ENCODE peak calls at places on chromosomes 6 and 20, in five cellular contexts. M is ovary; D is heart left ventricle; Q is CD8-positive, alpha-beta T cell; V is adrenal gland. O is an unnamed sample. For H3K36me3, the result is how much of the 10 kb centered on the place peaks cover.

GRCh38 chr20:25047766-25048165 is 10.2 kb downstream of the ACSS1 start:
- DNase-seq in M (peak), V (no peak), Q (no peak), D (no peak), O (no peak)

GRCh38 chr6:164034602-164035140 is 620.2 kb downstream of the QKI start:
- DNase-seq in Q (no peak), D (no peak), V (no peak), M (no peak), O (no peak)

GRCh38 chr6:7461416-7461815 is 71.8 kb downstream of the RIOK1 start:
- DNase-seq in V (no peak), D (no peak), M (no peak), Q (no peak), O (no peak)

GRCh38 chr6:20909621-20910020 is 375.4 kb downstream of the CDKAL1 start:
- DNase-seq in M (no peak), D (no peak), Q (no peak), V (no peak), O (no peak)

GRCh38 chr20:60749804-60750602 is 502.1 kb upstream of the CDH4 start:
- DNase-seq in V (no peak), D (no peak), M (no peak), Q (no peak), O (no peak)

GRCh38 chr6:10381133-10381829 is 33.6 kb downstream of the TFAP2A start:
- DNase-seq in Q (no peak), D (no peak), M (no peak), V (no peak), O (no peak)

GRCh38 chr6:52049252-52050050 is 38.0 kb downstream of the PKHD1 start:
- DNase-seq in M (no peak), D (no peak), Q (no peak), V (no peak), O (no peak)

GRCh38 chr20:19890358-19891117 is 126.6 kb upstream of the NAA20 start:
- DNase-seq in D (no peak), M (no peak), V (no peak), Q (no peak), O (no peak)

GRCh38 chr20:25408170-25408547 is 686 bp downstream of the GINS1 start:
- DNase-seq in D (no peak), M (no peak), V (no peak), Q (no peak), O (no peak)

GRCh38 chr6:100346828-100347227 is 117.9 kb downstream of the SIM1 start:
- DNase-seq in Q (no peak), M (no peak), V (no peak), D (no peak), O (no peak)

GRCh38 chr6:28215425-28215824 is 9.7 kb upstream of the ZSCAN9 start:
- DNase-seq in D (no peak), M (no peak), Q (no peak), V (no peak), O (no peak)

GRCh38 chr20:34516874-34517542 is 786 bp downstream of the DYNLRB1 start:
- DNase-seq in D (no peak), V (no peak), Q (peak), M (no peak), O (no peak)

GRCh38 chr6:153702671-153703070 is 336.4 kb upstream of the OPRM1 start:
- DNase-seq in M (no peak), Q (no peak), V (no peak), D (no peak), O (no peak)

GRCh38 chr6:157753291-157753690 is 69.8 kb upstream of the SNX9 start:
- DNase-seq in V (no peak), M (no peak), Q (no peak), D (no peak), O (no peak)

GRCh38 chr20:51129201-51129671 is 106.3 kb upstream of the KCNG1 start:
- DNase-seq in D (no peak), Q (no peak), M (no peak), V (no peak), O (no peak)

GRCh38 chr20:44805991-44806729 is 4.2 kb downstream of the RIMS4 start:
- DNase-seq in V (peak), D (no peak), Q (no peak), M (peak), O (no peak)

GRCh38 chr6:130602151-130602770 is 224.9 kb upstream of the SMLR1 start:
- DNase-seq in M (no peak), D (no peak), V (peak), Q (no peak), O (no peak)

GRCh38 chr20:40750541-40750940 is 61.5 kb upstream of the MAFB start:
- DNase-seq in V (no peak), D (no peak), M (no peak), Q (no peak), O (no peak)

GRCh38 chr6:97361286-97361685 is 78.3 kb upstream of the MMS22L start:
- DNase-seq in M (no peak), V (no peak), D (no peak), Q (no peak), O (no peak)

GRCh38 chr6:170112583-170112860 is 178.4 kb downstream of the DLL1 start:
- DNase-seq in M (peak), Q (no peak), D (peak), V (no peak), O (no peak)

GRCh38 chr20:2917266-2917665 is 44.0 kb downstream of the PTPRA start:
- DNase-seq in V (no peak), M (no peak), Q (no peak), D (no peak), O (no peak)

GRCh38 chr6:44133981-44134711 is 6.8 kb downstream of the TMEM63B start:
- DNase-seq in V (no peak), D (no peak), M (no peak), Q (no peak), O (no peak)

GRCh38 chr6:44135173-44135748 is 7.9 kb downstream of the TMEM63B start:
- DNase-seq in D (no peak), V (no peak), M (no peak), Q (no peak), O (no peak)

GRCh38 chr6:44133003-44133931 is 5.9 kb downstream of the TMEM63B start:
- DNase-seq in D (no peak), Q (no peak), V (peak), M (no peak), O (peak)

GRCh38 chr6:44138717-44139350 is 11.5 kb downstream of the TMEM63B start:
- DNase-seq in D (no peak), V (no peak), M (no peak), Q (no peak), O (no peak)

GRCh38 chr6:44135875-44136274 is 8.5 kb downstream of the TMEM63B start:
- DNase-seq in Q (no peak), D (no peak), M (no peak), V (no peak), O (no peak)
- H3K36me3 ChIP-seq in Q (under half), D (under half), M (under half), V (under half), O (half or more)

GRCh38 chr6:128425855-128426254 is 94.5 kb downstream of the PTPRK start:
- DNase-seq in M (no peak), Q (no peak), D (no peak), V (no peak), O (no peak)

GRCh38 chr6:128417698-128418097 is 102.7 kb downstream of the PTPRK start:
- DNase-seq in D (no peak), V (no peak), Q (no peak), M (no peak), O (no peak)

GRCh38 chr6:128422871-128423270 is 97.5 kb downstream of the PTPRK start:
- DNase-seq in M (no peak), Q (no peak), V (no peak), D (no peak), O (no peak)

GRCh38 chr6:128422200-128422599 is 98.2 kb downstream of the PTPRK start:
- DNase-seq in D (no peak), Q (no peak), M (no peak), V (no peak), O (no peak)

GRCh38 chr6:128421788-128422187 is 98.6 kb downstream of the PTPRK start:
- DNase-seq in M (no peak), Q (no peak), V (no peak), D (no peak), O (no peak)
- H3K36me3 ChIP-seq in M (under half), Q (under half), V (under half), D (under half), O (under half)

GRCh38 chr6:30547454-30547853 is 8.8 kb downstream of the GNL1 start:
- DNase-seq in D (no peak), V (no peak), Q (no peak), M (no peak), O (no peak)
- H3K36me3 ChIP-seq in D (under half), V (under half), Q (under half), M (under half), O (half or more)

DNA sequence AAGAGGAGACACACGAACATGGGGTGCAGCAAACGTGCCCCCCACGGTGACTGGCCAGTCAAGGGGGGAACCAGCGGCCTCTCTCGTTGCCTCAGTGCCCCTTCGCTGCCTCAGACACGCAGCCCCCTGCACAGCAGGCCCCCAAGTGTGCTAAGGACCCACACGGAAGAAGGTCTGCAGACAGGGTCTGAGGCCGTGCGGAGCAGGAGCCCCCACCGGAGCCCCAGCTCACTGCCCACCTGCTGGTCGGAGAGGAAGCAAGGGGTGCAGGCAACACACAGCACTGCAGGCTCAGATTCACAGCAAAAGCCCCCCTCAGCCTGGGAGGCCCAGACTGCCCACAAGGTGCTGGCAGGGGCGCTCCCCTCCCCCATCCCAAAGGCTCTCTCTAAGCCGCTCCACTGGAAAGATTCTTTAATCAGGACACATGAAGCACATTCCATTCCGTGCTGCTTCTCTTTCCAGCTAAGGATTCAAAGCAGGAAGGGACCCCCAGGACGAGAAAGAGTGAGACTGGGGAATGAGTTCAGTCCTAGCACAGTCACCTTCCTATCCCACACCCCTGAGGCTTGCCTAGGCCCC is 105.1 kb downstream of the SLC23A2 start:
- DNase-seq in V (no peak), D (no peak), M (no peak), Q (no peak), O (no peak)
- H3K36me3 ChIP-seq in V (under half), D (under half), M (under half), Q (under half), O (under half)

GRCh38 chr20:62900692-62901584 is 25.4 kb downstream of the DIDO1 start:
- DNase-seq in M (no peak), D (no peak), V (no peak), Q (no peak), O (no peak)

GRCh38 chr20:62899633-62900051 is 26.7 kb downstream of the DIDO1 start:
- DNase-seq in V (no peak), Q (no peak), M (no peak), D (no peak), O (no peak)

GRCh38 chr20:62902926-62903615 is 23.2 kb downstream of the DIDO1 start:
- DNase-seq in Q (no peak), M (no peak), V (no peak), D (no peak), O (no peak)

GRCh38 chr20:62900052-62900691 is 26.1 kb downstream of the DIDO1 start:
- DNase-seq in V (peak), D (peak), M (peak), Q (peak), O (peak)

GRCh38 chr20:62901891-62902290 is 24.4 kb downstream of the DIDO1 start:
- DNase-seq in M (no peak), Q (no peak), V (no peak), D (no peak), O (no peak)
- H3K36me3 ChIP-seq in M (under half), Q (half or more), V (under half), D (under half), O (half or more)

DNA sequence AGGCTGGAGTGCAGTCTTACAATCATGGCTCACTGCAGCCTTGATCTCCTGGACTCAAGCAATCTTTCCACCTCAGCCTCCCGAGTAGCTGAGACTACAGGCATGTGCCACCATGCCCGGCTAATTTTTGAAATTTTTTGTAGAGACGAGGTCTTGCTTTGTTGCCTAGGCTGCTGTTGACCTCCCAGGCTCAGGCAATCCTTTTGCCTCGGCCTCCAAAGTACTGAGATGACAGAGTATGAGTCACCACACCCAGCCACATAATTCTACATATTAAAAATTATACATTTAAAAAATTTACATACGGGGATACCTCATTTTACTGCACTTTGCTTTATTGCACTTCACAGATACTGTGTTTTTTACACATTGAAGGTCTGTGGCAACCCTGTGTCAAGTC is 115.1 kb downstream of the MAN1A1 start:
- DNase-seq in M (no peak), V (no peak), D (no peak), Q (no peak), O (no peak)
- H3K36me3 ChIP-seq in M (under half), V (under half), D (under half), Q (under half), O (under half)

GRCh38 chr20:64070244-64070993 is 7.4 kb downstream of the TCEA2 start:
- DNase-seq in M (no peak), D (no peak), Q (no peak), V (no peak), O (no peak)

GRCh38 chr20:64071341-64072332 is 7.7 kb downstream of the RGS19 start:
- DNase-seq in D (no peak), V (no peak), M (no peak), Q (no peak), O (no peak)

GRCh38 chr20:64073476-64074183 is 5.7 kb downstream of the RGS19 start:
- DNase-seq in D (no peak), M (no peak), Q (no peak), V (no peak), O (no peak)

GRCh38 chr20:64074184-64074789 is 5.0 kb downstream of the RGS19 start:
- DNase-seq in M (no peak), D (no peak), V (no peak), Q (no peak), O (no peak)

DNA sequence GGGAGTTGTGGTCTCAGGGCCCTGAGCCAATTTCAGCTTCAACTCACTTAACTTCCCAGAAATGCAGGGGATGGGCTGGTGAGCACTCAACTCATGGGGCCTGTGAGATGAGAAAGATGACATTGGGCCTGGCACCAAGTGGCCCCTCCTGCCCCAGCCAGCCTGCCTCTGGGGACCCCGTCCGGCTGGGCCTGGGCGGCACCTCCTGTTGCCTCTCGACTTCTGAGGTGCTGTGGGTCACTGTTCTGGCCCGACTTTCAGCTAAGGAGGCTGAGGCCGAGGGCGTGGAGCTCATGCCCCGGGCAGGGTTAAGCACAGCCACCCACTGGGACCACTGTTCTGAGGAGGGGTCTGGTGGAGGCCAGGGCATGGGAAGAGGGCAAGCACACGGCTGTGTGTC is 6.7 kb downstream of the RGS19 start:
- DNase-seq in D (no peak), V (no peak), M (no peak), Q (no peak), O (no peak)
- H3K36me3 ChIP-seq in D (under half), V (under half), M (under half), Q (under half), O (under half)